ENCODE peak calls at places on chromosomes 4 and X, in five cellular contexts. P is HepG2, I is K562, O is GM12878, D is SK-N-SH. U is an unnamed sample.

GRCh38 chrX:137568741-137569469 is 3.0 kb downstream of the ZIC3 start:
- DNase-seq in P (no peak), I (no peak), O (no peak), D (no peak), U (no peak)

GRCh38 chr4:163249042-163249441 is 82.4 kb upstream of the NAF1 start:
- DNase-seq in P (no peak), I (no peak), O (no peak), D (no peak), U (no peak)

GRCh38 chr4:76147454-76148141 is 599 bp downstream of the NUP54 start:
- DNase-seq in P (peak; percentile 66), I (peak; percentile 92), O (peak; percentile 15), D (peak; percentile 84), U (peak; percentile 75)

GRCh38 chr4:88880501-88881226 is 176.3 kb downstream of the FAM13A start:
- DNase-seq in P (no peak), I (no peak), O (no peak), D (no peak), U (no peak)

GRCh38 chr4:182242793-182243192 is 409 bp upstream of the TENM3 start:
- DNase-seq in P (no peak), I (no peak), O (no peak), D (no peak), U (no peak)

GRCh38 chr4:13548059-13548983 is 4.0 kb upstream of the NKX3-2 start:
- DNase-seq in P (no peak), I (no peak), O (no peak), D (peak; percentile 35), U (no peak)

GRCh38 chr4:71029504-71029903 is 36.1 kb downstream of the DCK start:
- DNase-seq in P (no peak), I (no peak), O (no peak), D (no peak), U (no peak)

GRCh38 chr4:101283436-101283835 is 63.9 kb downstream of the PPP3CA start:
- DNase-seq in P (no peak), I (no peak), O (no peak), D (no peak), U (no peak)

GRCh38 chrX:85922821-85923220 is 124.5 kb downstream of the CHM start:
- DNase-seq in P (no peak), I (no peak), O (no peak), D (no peak), U (no peak)

GRCh38 chrX:103253608-103254007 is 1.3 kb downstream of the TCEAL8 start:
- DNase-seq in P (no peak), I (peak; percentile 61), O (no peak), D (no peak), U (no peak)

GRCh38 chrX:24005028-24005427 is 22.0 kb downstream of the KLHL15 start:
- DNase-seq in P (no peak), I (no peak), O (no peak), D (no peak), U (no peak)

GRCh38 chrX:110125435-110125834 is 122.5 kb downstream of the TMEM164 start:
- DNase-seq in P (peak; percentile 6), I (no peak), O (no peak), D (peak; percentile 24), U (no peak)

GRCh38 chr4:125085-125820 is 952 bp downstream of the ZNF718 start:
- DNase-seq in P (no peak), I (peak; percentile 46), O (no peak), D (no peak), U (no peak)

GRCh38 chr4:174116021-174116420 is 167.4 kb downstream of the FBXO8 start:
- DNase-seq in P (no peak), I (no peak), O (no peak), D (no peak), U (no peak)

GRCh38 chrX:131923614-131924250 is 99.4 kb upstream of the STK26 start:
- DNase-seq in P (no peak), I (no peak), O (no peak), D (no peak), U (no peak)

GRCh38 chrX:48897157-48897620 is 379 bp downstream of the TIMM17B start:
- DNase-seq in P (peak; percentile 66), I (peak; percentile 78), O (no peak), D (peak; percentile 78), U (peak; percentile 70)

GRCh38 chrX:135015526-135016245 is 6.7 kb downstream of the RTL8B start:
- DNase-seq in P (no peak), I (no peak), O (no peak), D (no peak), U (no peak)

GRCh38 chr4:15197005-15197404 is 194.7 kb downstream of the CPEB2 start:
- DNase-seq in P (peak; percentile 23), I (peak; percentile 29), O (no peak), D (peak; percentile 35), U (no peak)

GRCh38 chrX:9668537-9668936 is 97.1 kb downstream of the GPR143 start:
- DNase-seq in P (no peak), I (no peak), O (no peak), D (no peak), U (no peak)

GRCh38 chr4:77263247-77263646 is 106.2 kb downstream of the CCNG2 start:
- DNase-seq in P (no peak), I (no peak), O (no peak), D (no peak), U (no peak)

GRCh38 chr4:2788532-2789103 is 4.3 kb upstream of the SH3BP2 start:
- DNase-seq in P (no peak), I (no peak), O (no peak), D (peak; percentile 89), U (no peak)

GRCh38 chr4:32858971-32859370 is 2138.8 kb downstream of the PCDH7 start:
- DNase-seq in P (no peak), I (no peak), O (no peak), D (no peak), U (peak; percentile 56)

DNA sequence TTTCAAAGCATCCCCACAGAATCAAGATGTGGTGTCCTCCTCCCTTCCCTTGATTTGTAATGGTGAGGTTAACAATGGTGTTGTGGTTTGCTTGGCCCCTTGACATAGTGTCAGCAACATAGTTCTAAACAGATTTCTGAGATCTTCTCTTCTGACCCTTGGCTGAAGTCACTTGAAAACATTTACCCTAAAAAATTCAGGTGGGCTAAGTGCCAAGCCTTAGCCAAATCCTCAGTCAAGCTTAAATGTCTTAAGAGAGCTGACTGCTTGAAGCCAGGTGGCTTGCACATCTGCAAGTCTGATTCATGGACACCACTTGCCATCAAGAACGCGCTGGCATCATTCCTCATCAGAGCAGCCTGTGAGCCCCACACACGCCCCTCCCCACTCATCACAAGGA is 173.2 kb downstream of the MGST2 start:
- DNase-seq in P (no peak), I (no peak), O (no peak), D (no peak), U (no peak)
- TF ChIP-seq ZBTB33 in P (no peak), I (no peak), O (no peak), D (no peak), U (no peak)

GRCh38 chrX:2387614-2388239 is 113.0 kb downstream of the DHRSX start:
- DNase-seq in P (no peak), I (peak; percentile 13), O (no peak), D (no peak), U (no peak)

GRCh38 chrX:2383144-2383543 is 117.6 kb downstream of the DHRSX start:
- DNase-seq in P (no peak), I (no peak), O (no peak), D (no peak), U (no peak)

GRCh38 chrX:2384486-2384885 is 116.3 kb downstream of the DHRSX start:
- DNase-seq in P (no peak), I (no peak), O (no peak), D (no peak), U (no peak)

GRCh38 chrX:2383735-2384134 is 117.0 kb downstream of the DHRSX start:
- DNase-seq in P (no peak), I (no peak), O (no peak), D (no peak), U (no peak)

GRCh38 chrX:2385224-2385623 is 115.6 kb downstream of the DHRSX start:
- DNase-seq in P (no peak), I (no peak), O (no peak), D (no peak), U (peak; percentile 69)
- TF ChIP-seq ZBTB33 in P (no peak), I (no peak), O (no peak), D (no peak), U (no peak)

GRCh38 chrX:148808825-148809224 is 308.4 kb downstream of the AFF2 start:
- DNase-seq in P (no peak), I (no peak), O (no peak), D (no peak), U (no peak)
- TF ChIP-seq ZBTB33 in P (no peak), I (no peak), O (no peak), D (no peak), U (no peak)

GRCh38 chr4:151403656-151404055 is 5.3 kb upstream of the FHIP1A start:
- DNase-seq in P (no peak), I (no peak), O (no peak), D (no peak), U (no peak)

GRCh38 chr4:151400343-151400742 is 8.6 kb upstream of the FHIP1A start:
- DNase-seq in P (no peak), I (no peak), O (no peak), D (no peak), U (no peak)

GRCh38 chr4:151407018-151407417 is 2.0 kb upstream of the FHIP1A start:
- DNase-seq in P (no peak), I (no peak), O (no peak), D (no peak), U (no peak)

GRCh38 chr4:151402150-151402865 is 6.7 kb upstream of the FHIP1A start:
- DNase-seq in P (no peak), I (no peak), O (no peak), D (no peak), U (no peak)

DNA sequence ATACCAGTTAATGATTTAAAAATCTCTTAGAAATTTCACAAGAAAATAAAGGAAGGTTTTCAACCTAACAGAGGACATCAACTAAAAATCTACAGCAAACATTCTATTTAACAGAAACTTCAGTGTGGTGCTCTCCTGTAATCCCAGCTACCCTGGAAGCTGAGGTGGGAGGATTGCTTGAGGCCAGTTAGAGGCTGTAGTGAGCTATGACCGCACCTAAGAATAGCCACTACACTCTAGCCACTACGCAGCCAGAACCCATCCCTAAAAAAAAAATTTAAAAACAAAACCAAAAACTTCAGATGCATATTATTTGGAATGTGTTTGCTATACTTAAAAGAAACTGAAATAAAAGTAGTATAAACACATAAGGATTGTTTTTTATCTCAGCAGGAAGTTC is 7.2 kb upstream of the FHIP1A start:
- DNase-seq in P (no peak), I (no peak), O (no peak), D (no peak), U (no peak)
- TF ChIP-seq ZBTB33 in P (no peak), I (no peak), O (no peak), D (no peak), U (no peak)

GRCh38 chr4:72888331-72888730 is 181.2 kb downstream of the COX18 start:
- DNase-seq in P (no peak), I (no peak), O (no peak), D (no peak), U (no peak)
- TF ChIP-seq ZBTB33 in P (no peak), I (no peak), O (no peak), D (no peak), U (no peak)

GRCh38 chrX:72360326-72360725 is 54.6 kb upstream of the CITED1 start:
- DNase-seq in P (no peak), I (no peak), O (no peak), D (no peak), U (no peak)
- TF ChIP-seq ZBTB33 in P (no peak), I (no peak), O (no peak), D (no peak), U (no peak)

GRCh38 chr4:30789219-30789671 is 69.1 kb downstream of the PCDH7 start:
- DNase-seq in P (no peak), I (no peak), O (no peak), D (no peak), U (peak; percentile 92)
- TF ChIP-seq ZBTB33 in P (no peak), I (no peak), O (no peak), D (no peak), U (no peak)